ENCODE peak calls at places on chromosomes 1 and 21, in four cellular contexts. P, Q, T and K are unnamed samples.
A peak's percentile ranks its signal among the peaks of the same experiment; 100 is the strongest.

GRCh38 chr1:204341380-204341779 is 18.3 kb downstream of the PLEKHA6 start:
- DNase-seq in T (no peak), P (no peak), Q (peak; percentile 90), K (no peak)

GRCh38 chr1:30923597-30923996 is 15.0 kb upstream of the SDC3 start:
- DNase-seq in P (no peak), Q (no peak), T (no peak), K (no peak)

GRCh38 chr1:221439008-221439733 is 302.7 kb downstream of the DUSP10 start:
- DNase-seq in Q (peak; percentile 96), T (peak; percentile 19), P (peak; percentile 87), K (no peak)

GRCh38 chr1:160101717-160102522 is 3.5 kb upstream of the IGSF8 start:
- DNase-seq in T (no peak), Q (peak; percentile 33), P (no peak), K (no peak)

GRCh38 chr1:112935474-112936289 is 20.3 kb downstream of the SLC16A1 start:
- DNase-seq in Q (peak; percentile 78), T (no peak), P (peak; percentile 57), K (no peak)

GRCh38 chr1:1926346-1926811 is 7.3 kb upstream of the TMEM52 start:
- DNase-seq in P (no peak), Q (no peak), T (no peak), K (peak; percentile 46)

GRCh38 chr1:12460911-12461621 is 156.9 kb downstream of the DHRS3 start:
- DNase-seq in T (no peak), P (peak; percentile 97), Q (peak; percentile 86), K (no peak)

GRCh38 chr21:37712204-37712934 is 203.9 kb downstream of the KCNJ6 start:
- DNase-seq in T (peak; percentile 41), Q (peak; percentile 73), P (peak; percentile 67), K (peak; percentile 90)

GRCh38 chr1:75722966-75723365 is 1.5 kb upstream of the ACADM start:
- DNase-seq in P (no peak), T (no peak), Q (no peak), K (peak; percentile 50)

GRCh38 chr1:36576118-36576517 is 93.4 kb upstream of the CSF3R start:
- DNase-seq in Q (peak; percentile 19), P (peak; percentile 49), T (peak; percentile 49), K (peak; percentile 96)

GRCh38 chr1:116987256-116987555 is 14.4 kb upstream of the CD101 start:
- DNase-seq in P (no peak), Q (no peak), T (no peak), K (no peak)

GRCh38 chr1:54806931-54807611 is 5.9 kb upstream of the TTC22 start:
- DNase-seq in T (no peak), Q (peak; percentile 11), P (no peak), K (peak; percentile 49)

GRCh38 chr1:112026018-112026417 is 36.5 kb upstream of the KCND3 start:
- DNase-seq in Q (no peak), P (no peak), T (no peak), K (no peak)

GRCh38 chr1:153553096-153553495 is 4.0 kb upstream of the S100A3 start:
- DNase-seq in T (no peak), Q (no peak), P (no peak), K (no peak)

GRCh38 chr1:198671136-198671535 is 32.3 kb downstream of the PTPRC start:
- DNase-seq in P (no peak), Q (no peak), T (no peak), K (no peak)

GRCh38 chr1:217274927-217275616 is 355.8 kb downstream of the GPATCH2 start:
- DNase-seq in T (no peak), P (no peak), Q (peak; percentile 75), K (no peak)

GRCh38 chr1:78490861-78491310 is at the start of gene PTGFR:
- DNase-seq in T (no peak), Q (peak; percentile 36), P (peak; percentile 21), K (peak; percentile 79)

GRCh38 chr1:40818264-40818961 is 34.8 kb downstream of the KCNQ4 start:
- DNase-seq in Q (no peak), P (no peak), T (peak; percentile 60), K (peak; percentile 98)

GRCh38 chr1:224081604-224082003 is 32.3 kb upstream of the FBXO28 start:
- DNase-seq in Q (no peak), P (no peak), T (no peak), K (no peak)

GRCh38 chr1:181918893-181919728 is 142.4 kb downstream of the ZNF648 start:
- DNase-seq in Q (no peak), T (no peak), P (no peak), K (peak; percentile 89)

GRCh38 chr1:181919729-181919991 is 141.9 kb downstream of the ZNF648 start:
- DNase-seq in Q (no peak), T (no peak), P (no peak), K (no peak)
- TF ChIP-seq CTCF in Q (no peak), T (peak; percentile 56), P (no peak), K (peak; percentile 81)

DNA sequence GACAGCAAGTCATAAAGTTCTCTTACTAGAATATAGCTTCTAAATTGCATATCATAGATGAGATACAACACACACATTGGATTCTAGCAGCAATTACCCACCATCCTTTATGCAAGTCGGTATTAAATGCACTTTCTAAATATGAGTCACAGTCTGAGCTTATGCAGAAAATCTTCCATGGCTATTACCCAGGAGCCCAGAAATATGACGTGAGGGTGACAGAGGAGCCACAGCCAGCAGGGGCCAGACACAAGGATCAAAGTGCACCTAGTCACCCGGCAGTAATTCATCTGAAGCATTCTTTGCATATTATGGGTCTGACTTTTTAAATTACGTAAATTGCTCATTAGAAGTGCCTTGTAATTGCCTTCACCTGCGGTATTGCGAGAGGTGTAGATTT is 470.2 kb upstream of the VAMP3 start:
- DNase-seq in T (no peak), P (peak; percentile 18), Q (peak; percentile 98), K (no peak)
- H3K9ac ChIP-seq in T (no peak overlapping the region), P (no peak overlapping the region), Q (no peak overlapping the region), K (no peak overlapping the region)

DNA sequence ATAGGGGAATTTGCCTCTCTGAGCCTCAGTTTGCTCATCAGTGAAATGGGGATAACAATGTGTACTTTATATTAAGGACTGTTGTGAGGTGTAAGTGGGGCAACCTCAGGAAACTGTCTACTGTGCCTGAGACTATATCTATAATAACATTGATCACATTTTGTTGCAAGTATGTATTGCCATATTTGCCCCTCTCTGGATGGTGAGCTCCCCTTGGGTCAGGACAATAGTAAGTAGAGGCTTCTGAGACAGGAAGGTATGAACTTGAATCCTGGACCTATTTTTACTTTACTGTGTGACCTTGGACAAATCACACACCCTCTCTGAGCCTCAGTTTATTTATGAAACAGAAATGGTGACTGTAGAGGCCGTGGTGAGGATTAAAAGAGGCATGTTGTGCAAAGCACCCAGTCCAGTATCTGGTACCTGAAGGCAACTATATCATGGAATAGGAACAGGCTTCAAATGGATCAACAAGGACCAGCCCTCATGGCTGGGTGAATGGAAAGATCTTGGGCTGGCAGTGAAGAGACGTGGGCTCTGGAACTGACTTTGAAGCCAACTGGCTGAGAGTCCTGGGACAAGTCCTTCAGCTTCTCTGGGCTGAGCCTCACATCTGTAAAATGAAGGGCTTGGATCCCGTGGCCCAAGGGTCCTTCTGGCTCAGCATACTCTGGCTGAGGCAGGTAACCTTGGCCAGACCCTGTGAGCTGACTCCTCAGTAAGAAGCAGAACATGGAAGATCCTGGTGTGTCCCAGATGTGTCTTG is 35.0 kb upstream of the ID3 start:
- DNase-seq in T (no peak), P (no peak), Q (no peak), K (no peak)
- H3K4me3 ChIP-seq in T (no peak overlapping the region), P (no peak overlapping the region), Q (no peak overlapping the region), K (no peak overlapping the region)

GRCh38 chr1:240363315-240363714 is 248.6 kb downstream of the GREM2 start:
- DNase-seq in Q (no peak), T (no peak), P (no peak), K (peak; percentile 58)
- TF ChIP-seq CTCF in Q (no peak), T (no peak), P (no peak), K (peak; percentile 53)

GRCh38 chr1:27509127-27510080 is 19.4 kb upstream of the WASF2 start:
- DNase-seq in P (no peak), T (no peak), Q (no peak), K (peak; percentile 38)
- H3K9ac ChIP-seq in P (no peak overlapping the region), T (no peak overlapping the region), Q (no peak overlapping the region), K (no peak overlapping the region)

GRCh38 chr1:3169621-3170356 is 100.8 kb downstream of the PRDM16 start:
- DNase-seq in P (no peak), Q (no peak), T (no peak), K (no peak)

GRCh38 chr1:3171761-3172160 is 102.8 kb downstream of the PRDM16 start:
- DNase-seq in Q (no peak), P (no peak), T (no peak), K (no peak)

GRCh38 chr1:3172431-3173112 is 103.6 kb downstream of the PRDM16 start:
- DNase-seq in T (no peak), P (no peak), Q (no peak), K (no peak)

GRCh38 chr1:3168678-3169077 is 99.7 kb downstream of the PRDM16 start:
- DNase-seq in T (no peak), Q (no peak), P (no peak), K (no peak)

GRCh38 chr1:3170566-3171453 is 101.8 kb downstream of the PRDM16 start:
- DNase-seq in Q (no peak), P (no peak), T (no peak), K (no peak)
- H3K4me3 ChIP-seq in Q (no peak overlapping the region), P (no peak overlapping the region), T (no peak overlapping the region), K (no peak overlapping the region)

DNA sequence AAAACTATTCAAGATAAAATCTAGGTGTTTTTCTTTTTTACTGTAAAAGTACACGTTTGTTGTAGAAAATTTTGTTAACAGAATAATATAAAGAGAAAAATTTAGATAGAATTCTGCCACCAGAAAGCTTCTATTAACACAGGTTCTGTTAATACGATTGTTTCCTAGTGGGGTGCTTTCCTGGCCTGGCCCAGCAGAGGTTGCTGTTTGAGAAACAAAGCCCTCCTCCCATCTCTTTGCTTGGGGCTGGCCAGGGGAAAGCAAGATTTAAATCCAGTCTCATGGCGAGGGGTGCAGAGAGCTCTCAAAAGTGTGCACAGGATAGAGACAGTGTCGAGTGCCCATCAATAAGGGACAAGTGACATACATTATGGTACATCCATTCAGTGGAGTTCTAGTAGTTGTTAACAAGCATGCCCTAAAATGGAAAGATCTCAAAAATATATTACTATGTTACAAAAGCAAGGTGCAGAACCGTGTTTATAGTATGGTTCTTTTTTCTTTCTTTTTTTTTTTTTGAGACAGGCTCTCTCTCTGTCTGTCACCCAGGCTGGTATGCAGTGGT is 14.6 kb upstream of the ACBD3 start:
- DNase-seq in T (no peak), Q (peak; percentile 9), P (no peak), K (peak; percentile 83)
- TF ChIP-seq CTCF in T (peak; percentile 66), Q (peak; percentile 38), P (no peak), K (peak; percentile 79)

GRCh38 chr1:242764161-242764560 is 239.7 kb upstream of the PLD5 start:
- DNase-seq in T (no peak), P (no peak), Q (no peak), K (no peak)
- H3K9ac ChIP-seq in T (no peak overlapping the region), P (no peak overlapping the region), Q (no peak overlapping the region), K (no peak overlapping the region)